ENCODE peak calls at places on chromosomes 7 and 10, in five cellular contexts. One of them, this sample, is unnamed.
A peak's percentile ranks its signal among the peaks of the same experiment; 100 is the strongest.

GRCh38 chr7:98831641-98832221 is 38.1 kb downstream of the TMEM130 start:
- DNase-seq in astrocyte of the cerebellum: no peak
- DNase-seq in adrenal gland: peak; percentile 40
- DNase-seq in GM23338: peak; percentile 82
- DNase-seq in mucosa of descending colon: peak; percentile 32
- DNase-seq in this sample: peak; percentile 43

GRCh38 chr10:15228426-15228825 is 59.9 kb upstream of the NMT2 start:
- DNase-seq in astrocyte of the cerebellum: no peak
- DNase-seq in adrenal gland: no peak
- DNase-seq in GM23338: no peak
- DNase-seq in mucosa of descending colon: no peak
- DNase-seq in this sample: no peak

GRCh38 chr7:86252406-86252805 is 391.3 kb upstream of the GRM3 start:
- DNase-seq in astrocyte of the cerebellum: no peak
- DNase-seq in adrenal gland: no peak
- DNase-seq in GM23338: no peak
- DNase-seq in mucosa of descending colon: no peak
- DNase-seq in this sample: no peak

GRCh38 chr10:110641256-110641655 is 2.9 kb upstream of the RBM20 start:
- DNase-seq in astrocyte of the cerebellum: no peak
- DNase-seq in adrenal gland: peak; percentile 22
- DNase-seq in GM23338: peak; percentile 91
- DNase-seq in mucosa of descending colon: no peak
- DNase-seq in this sample: peak; percentile 51

GRCh38 chr7:91182819-91183405 is 81.3 kb upstream of the FZD1 start:
- DNase-seq in astrocyte of the cerebellum: peak; percentile 86
- DNase-seq in adrenal gland: no peak
- DNase-seq in GM23338: no peak
- DNase-seq in mucosa of descending colon: no peak
- DNase-seq in this sample: peak; percentile 89

GRCh38 chr10:102593074-102593803 is 51.0 kb upstream of the TRIM8 start:
- DNase-seq in astrocyte of the cerebellum: no peak
- DNase-seq in adrenal gland: no peak
- DNase-seq in GM23338: no peak
- DNase-seq in mucosa of descending colon: no peak
- DNase-seq in this sample: peak; percentile 41

GRCh38 chr7:81929386-81929785 is 159.5 kb upstream of the HGF start:
- DNase-seq in astrocyte of the cerebellum: no peak
- DNase-seq in adrenal gland: no peak
- DNase-seq in GM23338: no peak
- DNase-seq in mucosa of descending colon: no peak
- DNase-seq in this sample: no peak

GRCh38 chr7:157208758-157209413 is 70.2 kb downstream of the UBE3C start:
- DNase-seq in astrocyte of the cerebellum: peak; percentile 2
- DNase-seq in adrenal gland: no peak
- DNase-seq in GM23338: no peak
- DNase-seq in mucosa of descending colon: no peak
- DNase-seq in this sample: no peak

GRCh38 chr7:44277391-44277790 is 48.0 kb downstream of the CAMK2B start:
- DNase-seq in astrocyte of the cerebellum: no peak
- DNase-seq in adrenal gland: peak; percentile 4
- DNase-seq in GM23338: no peak
- DNase-seq in mucosa of descending colon: no peak
- DNase-seq in this sample: no peak

GRCh38 chr7:158362912-158363905 is 224.4 kb downstream of the PTPRN2 start:
- DNase-seq in astrocyte of the cerebellum: no peak
- DNase-seq in adrenal gland: no peak
- DNase-seq in GM23338: peak; percentile 19
- DNase-seq in mucosa of descending colon: no peak
- DNase-seq in this sample: no peak

GRCh38 chr7:149007615-149008014 is 20.7 kb downstream of the PDIA4 start:
- DNase-seq in astrocyte of the cerebellum: no peak
- DNase-seq in adrenal gland: no peak
- DNase-seq in GM23338: no peak
- DNase-seq in mucosa of descending colon: no peak
- DNase-seq in this sample: no peak
- TF ChIP-seq CTCF in astrocyte of the cerebellum: no peak
- TF ChIP-seq CTCF in adrenal gland: no peak
- TF ChIP-seq CTCF in GM23338: peak; percentile 27
- TF ChIP-seq CTCF in mucosa of descending colon: no peak
- TF ChIP-seq CTCF in this sample: peak; percentile 33

GRCh38 chr10:128278362-128278761 is 152.1 kb upstream of the MKI67 start:
- DNase-seq in astrocyte of the cerebellum: no peak
- DNase-seq in adrenal gland: no peak
- DNase-seq in GM23338: no peak
- DNase-seq in mucosa of descending colon: no peak
- DNase-seq in this sample: no peak

GRCh38 chr10:128277267-128277666 is 151.0 kb upstream of the MKI67 start:
- DNase-seq in astrocyte of the cerebellum: no peak
- DNase-seq in adrenal gland: no peak
- DNase-seq in GM23338: no peak
- DNase-seq in mucosa of descending colon: no peak
- DNase-seq in this sample: no peak

GRCh38 chr10:128275405-128275804 is 149.2 kb upstream of the MKI67 start:
- DNase-seq in astrocyte of the cerebellum: no peak
- DNase-seq in adrenal gland: no peak
- DNase-seq in GM23338: no peak
- DNase-seq in mucosa of descending colon: no peak
- DNase-seq in this sample: no peak

GRCh38 chr10:128280271-128280670 is 154.0 kb upstream of the MKI67 start:
- DNase-seq in astrocyte of the cerebellum: no peak
- DNase-seq in adrenal gland: no peak
- DNase-seq in GM23338: no peak
- DNase-seq in mucosa of descending colon: no peak
- DNase-seq in this sample: no peak

GRCh38 chr10:128274938-128275337 is 148.7 kb upstream of the MKI67 start:
- DNase-seq in astrocyte of the cerebellum: no peak
- DNase-seq in adrenal gland: no peak
- DNase-seq in GM23338: no peak
- DNase-seq in mucosa of descending colon: peak; percentile 4
- DNase-seq in this sample: no peak
- TF ChIP-seq CTCF in astrocyte of the cerebellum: no peak
- TF ChIP-seq CTCF in adrenal gland: no peak
- TF ChIP-seq CTCF in GM23338: no peak
- TF ChIP-seq CTCF in mucosa of descending colon: no peak
- TF ChIP-seq CTCF in this sample: no peak

GRCh38 chr7:136026209-136026608 is 49.0 kb upstream of the MTPN start:
- DNase-seq in astrocyte of the cerebellum: no peak
- DNase-seq in adrenal gland: no peak
- DNase-seq in GM23338: no peak
- DNase-seq in mucosa of descending colon: no peak
- DNase-seq in this sample: no peak
- TF ChIP-seq CTCF in astrocyte of the cerebellum: no peak
- TF ChIP-seq CTCF in adrenal gland: no peak
- TF ChIP-seq CTCF in GM23338: no peak
- TF ChIP-seq CTCF in mucosa of descending colon: no peak
- TF ChIP-seq CTCF in this sample: no peak

DNA sequence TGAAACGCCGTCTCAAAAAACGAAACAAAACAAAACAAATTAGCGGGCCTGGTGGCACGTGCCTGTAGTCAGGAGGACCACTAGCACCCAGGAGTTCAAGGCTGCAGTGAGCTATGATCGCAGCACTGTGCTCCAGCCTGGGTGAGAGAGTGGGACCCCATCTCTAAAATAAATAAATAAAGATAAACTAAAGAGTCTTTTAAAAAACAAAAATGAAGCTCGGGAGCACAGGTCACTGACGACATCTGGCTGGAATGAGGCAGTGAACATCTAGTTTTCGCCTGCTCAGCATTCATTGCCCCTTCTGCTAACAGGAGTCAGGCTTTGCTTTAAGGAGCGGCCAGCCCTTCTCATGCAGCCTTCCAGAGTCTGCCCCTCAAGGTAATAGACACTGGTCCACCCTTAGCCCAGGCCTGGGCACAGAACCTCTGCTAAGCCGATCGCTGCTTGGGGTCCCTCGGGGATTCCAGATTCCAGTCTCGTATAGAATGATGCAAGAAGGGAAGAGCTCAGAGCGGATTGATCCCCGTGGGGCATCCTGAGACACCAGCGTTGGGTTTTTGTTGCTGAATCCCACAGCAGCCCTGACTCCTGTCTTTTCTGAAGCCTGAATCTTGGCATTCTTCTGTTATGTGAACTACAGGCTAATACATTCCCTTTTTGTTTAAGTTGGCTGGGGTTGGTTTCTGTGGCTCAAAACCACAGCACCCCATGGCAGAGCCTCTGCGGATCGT is 14.2 kb upstream of the FOXK1 start:
- DNase-seq in astrocyte of the cerebellum: peak; percentile 97
- DNase-seq in adrenal gland: no peak
- DNase-seq in GM23338: peak; percentile 3
- DNase-seq in mucosa of descending colon: no peak
- DNase-seq in this sample: peak; percentile 90
- TF ChIP-seq CTCF in astrocyte of the cerebellum: no peak
- TF ChIP-seq CTCF in adrenal gland: no peak
- TF ChIP-seq CTCF in GM23338: no peak
- TF ChIP-seq CTCF in mucosa of descending colon: no peak
- TF ChIP-seq CTCF in this sample: no peak

DNA sequence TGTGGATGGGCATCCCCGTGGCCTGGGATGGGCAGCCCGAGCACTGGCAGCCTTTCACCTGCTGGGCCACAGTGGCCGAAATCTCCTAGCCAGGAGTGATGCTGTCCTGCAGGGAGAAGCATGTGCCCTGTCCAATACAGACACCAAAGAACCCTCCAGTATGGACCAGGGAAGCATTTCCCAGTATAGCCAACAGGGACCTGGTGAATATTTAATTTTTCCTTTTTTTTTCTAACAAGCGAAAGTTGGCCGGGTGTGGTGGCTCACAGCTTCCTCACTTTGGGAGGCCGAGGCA is 11.0 kb downstream of the IMPDH1 start:
- DNase-seq in astrocyte of the cerebellum: no peak
- DNase-seq in adrenal gland: no peak
- DNase-seq in GM23338: no peak
- DNase-seq in mucosa of descending colon: no peak
- DNase-seq in this sample: no peak
- TF ChIP-seq CTCF in astrocyte of the cerebellum: no peak
- TF ChIP-seq CTCF in adrenal gland: no peak
- TF ChIP-seq CTCF in GM23338: peak; percentile 17
- TF ChIP-seq CTCF in mucosa of descending colon: no peak
- TF ChIP-seq CTCF in this sample: no peak

DNA sequence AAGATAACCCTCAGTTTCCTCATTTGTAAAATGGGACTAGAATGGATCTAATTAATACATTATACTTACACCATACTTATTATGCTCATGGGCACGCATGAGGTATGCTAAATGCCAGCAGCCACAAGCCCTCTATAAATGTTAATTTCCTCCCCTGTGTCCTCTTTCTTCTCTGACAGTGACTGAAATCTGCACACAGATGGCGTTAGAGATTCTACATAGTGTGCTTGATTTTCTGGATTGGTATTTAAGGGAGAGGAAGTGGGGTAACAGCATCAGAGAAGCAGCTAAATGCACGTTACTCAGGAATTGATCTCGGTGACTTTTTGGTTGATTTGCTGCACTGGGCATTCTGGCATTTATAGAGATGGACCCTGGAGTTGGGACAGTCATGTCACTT is 568.5 kb downstream of the CALN1 start:
- DNase-seq in astrocyte of the cerebellum: no peak
- DNase-seq in adrenal gland: no peak
- DNase-seq in GM23338: peak; percentile 33
- DNase-seq in mucosa of descending colon: no peak
- DNase-seq in this sample: no peak
- TF ChIP-seq CTCF in astrocyte of the cerebellum: no peak
- TF ChIP-seq CTCF in adrenal gland: no peak
- TF ChIP-seq CTCF in GM23338: no peak
- TF ChIP-seq CTCF in mucosa of descending colon: no peak
- TF ChIP-seq CTCF in this sample: no peak

GRCh38 chr7:39566056-39566921 is at the start of gene YAE1:
- DNase-seq in astrocyte of the cerebellum: peak; percentile 23
- DNase-seq in adrenal gland: peak; percentile 86
- DNase-seq in GM23338: peak; percentile 89
- DNase-seq in mucosa of descending colon: peak; percentile 87
- DNase-seq in this sample: peak; percentile 54
- TF ChIP-seq CTCF in astrocyte of the cerebellum: no peak
- TF ChIP-seq CTCF in adrenal gland: no peak
- TF ChIP-seq CTCF in GM23338: no peak
- TF ChIP-seq CTCF in mucosa of descending colon: no peak
- TF ChIP-seq CTCF in this sample: no peak

GRCh38 chr10:34826221-34826620 is 11.1 kb upstream of the PARD3 start:
- DNase-seq in astrocyte of the cerebellum: no peak
- DNase-seq in adrenal gland: no peak
- DNase-seq in GM23338: peak; percentile 31
- DNase-seq in mucosa of descending colon: no peak
- DNase-seq in this sample: no peak
- TF ChIP-seq CTCF in astrocyte of the cerebellum: no peak
- TF ChIP-seq CTCF in adrenal gland: no peak
- TF ChIP-seq CTCF in GM23338: no peak
- TF ChIP-seq CTCF in mucosa of descending colon: no peak
- TF ChIP-seq CTCF in this sample: peak; percentile 10

GRCh38 chr10:124219655-124220054 is 126.3 kb upstream of the CHST15 start:
- DNase-seq in astrocyte of the cerebellum: no peak
- DNase-seq in adrenal gland: no peak
- DNase-seq in GM23338: no peak
- DNase-seq in mucosa of descending colon: no peak
- DNase-seq in this sample: no peak

GRCh38 chr10:124220547-124220946 is 127.1 kb upstream of the CHST15 start:
- DNase-seq in astrocyte of the cerebellum: no peak
- DNase-seq in adrenal gland: no peak
- DNase-seq in GM23338: no peak
- DNase-seq in mucosa of descending colon: no peak
- DNase-seq in this sample: no peak

GRCh38 chr10:124217031-124217430 is 123.6 kb upstream of the CHST15 start:
- DNase-seq in astrocyte of the cerebellum: no peak
- DNase-seq in adrenal gland: no peak
- DNase-seq in GM23338: no peak
- DNase-seq in mucosa of descending colon: no peak
- DNase-seq in this sample: no peak

GRCh38 chr10:124220971-124221355 is 127.6 kb upstream of the CHST15 start:
- DNase-seq in astrocyte of the cerebellum: no peak
- DNase-seq in adrenal gland: no peak
- DNase-seq in GM23338: no peak
- DNase-seq in mucosa of descending colon: no peak
- DNase-seq in this sample: no peak

GRCh38 chr10:124217906-124218769 is 124.7 kb upstream of the CHST15 start:
- DNase-seq in astrocyte of the cerebellum: no peak
- DNase-seq in adrenal gland: no peak
- DNase-seq in GM23338: peak; percentile 73
- DNase-seq in mucosa of descending colon: no peak
- DNase-seq in this sample: no peak
- TF ChIP-seq CTCF in astrocyte of the cerebellum: no peak
- TF ChIP-seq CTCF in adrenal gland: no peak
- TF ChIP-seq CTCF in GM23338: peak; percentile 62
- TF ChIP-seq CTCF in mucosa of descending colon: no peak
- TF ChIP-seq CTCF in this sample: no peak

This sample was measured in brain microvascular endothelial cell.